ENCODE peak calls at places on chromosomes 4 and X, in eight cellular contexts. F is mesothelial cell of epicardium; B is CD8-positive, alpha-beta T cell; O is keratinocyte; P is AG09319; V is fibroblast of lung; A is retinal pigment epithelial cell; Z is right lobe of liver. M is an unnamed sample.

GRCh38 chr4:184019667-184020665 is 114.9 kb downstream of the STOX2 start:
- DNase-seq in F (no peak), B (no peak), O (no peak), P (no peak), V (no peak), A (no peak), Z (no peak), M (no peak)

GRCh38 chr4:59553063-59553738 is 1646.9 kb upstream of the ADGRL3 start:
- DNase-seq in F (no peak), B (no peak), O (no peak), P (no peak), V (peak), A (peak), Z (no peak), M (no peak)

GRCh38 chrX:154458116-154458953 is at the start of gene PLXNA3:
- DNase-seq in F (no peak), B (peak), O (no peak), P (no peak), V (peak), A (no peak), Z (no peak), M (no peak)

GRCh38 chr4:16245241-16245640 is 19.0 kb upstream of the TAPT1 start:
- DNase-seq in F (no peak), B (no peak), O (no peak), P (no peak), V (no peak), A (no peak), Z (no peak), M (no peak)

GRCh38 chrX:115259238-115259875 is 25.5 kb upstream of the LRCH2 start:
- DNase-seq in F (no peak), B (no peak), O (no peak), P (no peak), V (peak), A (peak), Z (no peak), M (no peak)

GRCh38 chr4:159048166-159048886 is 54.6 kb upstream of the RAPGEF2 start:
- DNase-seq in F (peak), B (no peak), O (no peak), P (peak), V (peak), A (peak), Z (peak), M (peak)

GRCh38 chr4:78652282-78652876 is 100.8 kb downstream of the ANXA3 start:
- DNase-seq in F (no peak), B (no peak), O (no peak), P (no peak), V (peak), A (peak), Z (no peak), M (peak)

GRCh38 chr4:91127891-91128290 is 1000.7 kb downstream of the CCSER1 start:
- DNase-seq in F (no peak), B (no peak), O (no peak), P (no peak), V (no peak), A (peak), Z (no peak), M (no peak)

GRCh38 chr4:112895785-112896184 is 153.7 kb upstream of the ANK2 start:
- DNase-seq in F (no peak), B (no peak), O (peak), P (no peak), V (peak), A (no peak), Z (no peak), M (no peak)

GRCh38 chr4:135718019-135718418 is 1516.4 kb upstream of the PABPC4L start:
- DNase-seq in F (no peak), B (no peak), O (no peak), P (no peak), V (peak), A (peak), Z (no peak), M (peak)

GRCh38 chr4:128542047-128542446 is 254.4 kb upstream of the PGRMC2 start:
- DNase-seq in F (no peak), B (no peak), O (no peak), P (no peak), V (peak), A (no peak), Z (no peak), M (no peak)

GRCh38 chrX:124010157-124010556 is 48.7 kb downstream of the STAG2 start:
- DNase-seq in F (no peak), B (no peak), O (no peak), P (no peak), V (no peak), A (no peak), Z (no peak), M (no peak)

GRCh38 chr4:56575820-56576429 is 70.3 kb downstream of the ARL9 start:
- DNase-seq in F (no peak), B (no peak), O (no peak), P (peak), V (peak), A (peak), Z (no peak), M (peak)

GRCh38 chrX:7420712-7421111 is 272.8 kb upstream of the PUDP start:
- DNase-seq in F (no peak), B (no peak), O (no peak), P (no peak), V (no peak), A (no peak), Z (no peak), M (no peak)

GRCh38 chr4:78428996-78429395 is 122.6 kb upstream of the ANXA3 start:
- DNase-seq in F (no peak), B (no peak), O (no peak), P (no peak), V (no peak), A (no peak), Z (no peak), M (no peak)

GRCh38 chrX:100368167-100368566 is 41.9 kb downstream of the PCDH19 start:
- DNase-seq in F (no peak), B (no peak), O (no peak), P (no peak), V (no peak), A (no peak), Z (no peak), M (no peak)

GRCh38 chrX:107000013-107000515 is at the start of gene MORC4:
- DNase-seq in F (peak), B (peak), O (peak), P (peak), V (peak), A (peak), Z (peak), M (peak)

GRCh38 chrX:4844376-4844775 is 1130.9 kb upstream of the PRKX start:
- DNase-seq in F (no peak), B (no peak), O (no peak), P (no peak), V (no peak), A (no peak), Z (no peak), M (no peak)

GRCh38 chr4:153447175-153447887 is 18.8 kb upstream of the TMEM131L start:
- DNase-seq in F (no peak), B (no peak), O (no peak), P (peak), V (no peak), A (no peak), Z (no peak), M (no peak)

GRCh38 chr4:140116442-140117104 is 37.4 kb downstream of the MAML3 start:
- DNase-seq in F (no peak), B (no peak), O (no peak), P (no peak), V (peak), A (no peak), Z (no peak), M (no peak)

GRCh38 chr4:133385161-133385954 is 236.3 kb downstream of the PCDH10 start:
- DNase-seq in F (no peak), B (no peak), O (no peak), P (no peak), V (peak), A (no peak), Z (no peak), M (no peak)

GRCh38 chrX:38816158-38816557 is 14.9 kb downstream of the MID1IP1 start:
- DNase-seq in F (no peak), B (no peak), O (no peak), P (no peak), V (no peak), A (no peak), Z (no peak), M (no peak)

GRCh38 chr4:149264093-149264733 is 551.4 kb downstream of the IQCM start:
- DNase-seq in F (no peak), B (no peak), O (peak), P (peak), V (peak), A (no peak), Z (no peak), M (peak)

GRCh38 chr4:6909970-6910339 is 329 bp downstream of the TBC1D14 start:
- DNase-seq in F (peak), B (peak), O (no peak), P (no peak), V (no peak), A (no peak), Z (peak), M (no peak)

GRCh38 chrX:19721726-19722370 is 165.6 kb downstream of the SH3KBP1 start:
- DNase-seq in F (no peak), B (no peak), O (no peak), P (peak), V (peak), A (peak), Z (peak), M (no peak)

GRCh38 chr4:5894266-5894665 is 1.4 kb upstream of the CRMP1 start:
- DNase-seq in F (no peak), B (no peak), O (no peak), P (no peak), V (no peak), A (no peak), Z (no peak), M (no peak)

GRCh38 chr4:62119195-62119594 is 919.1 kb downstream of the ADGRL3 start:
- DNase-seq in F (no peak), B (no peak), O (no peak), P (no peak), V (peak), A (no peak), Z (no peak), M (no peak)

GRCh38 chrX:125004799-125005198 is 314.9 kb upstream of the TEX13C start:
- DNase-seq in F (no peak), B (no peak), O (no peak), P (no peak), V (no peak), A (no peak), Z (no peak), M (no peak)

GRCh38 chr4:66482186-66482585 is 811.9 kb upstream of the EPHA5 start:
- DNase-seq in F (no peak), B (no peak), O (no peak), P (no peak), V (no peak), A (no peak), Z (no peak), M (no peak)

GRCh38 chr4:150888217-150888616 is 126.9 kb downstream of the LRBA start:
- DNase-seq in F (no peak), B (no peak), O (no peak), P (no peak), V (no peak), A (no peak), Z (no peak), M (no peak)

GRCh38 chr4:163243297-163243981 is 76.7 kb upstream of the NAF1 start:
- DNase-seq in F (no peak), B (no peak), O (no peak), P (no peak), V (no peak), A (no peak), Z (no peak), M (no peak)

GRCh38 chr4:56727150-56727549 is 46.1 kb upstream of the HOPX start:
- DNase-seq in F (no peak), B (no peak), O (no peak), P (no peak), V (no peak), A (no peak), Z (no peak), M (no peak)

GRCh38 chrX:16547644-16548043 is 102.3 kb upstream of the S100G start:
- DNase-seq in F (no peak), B (no peak), O (no peak), P (no peak), V (no peak), A (no peak), Z (no peak), M (no peak)

GRCh38 chrX:140608111-140608510 is 101.4 kb upstream of the LINC00632 start:
- DNase-seq in F (no peak), B (no peak), O (no peak), P (no peak), V (no peak), A (no peak), Z (no peak), M (no peak)
- TF ChIP-seq CTCF in F (no peak), B (no peak), O (no peak), P (no peak), V (no peak), A (no peak), Z (no peak), M (no peak)

DNA sequence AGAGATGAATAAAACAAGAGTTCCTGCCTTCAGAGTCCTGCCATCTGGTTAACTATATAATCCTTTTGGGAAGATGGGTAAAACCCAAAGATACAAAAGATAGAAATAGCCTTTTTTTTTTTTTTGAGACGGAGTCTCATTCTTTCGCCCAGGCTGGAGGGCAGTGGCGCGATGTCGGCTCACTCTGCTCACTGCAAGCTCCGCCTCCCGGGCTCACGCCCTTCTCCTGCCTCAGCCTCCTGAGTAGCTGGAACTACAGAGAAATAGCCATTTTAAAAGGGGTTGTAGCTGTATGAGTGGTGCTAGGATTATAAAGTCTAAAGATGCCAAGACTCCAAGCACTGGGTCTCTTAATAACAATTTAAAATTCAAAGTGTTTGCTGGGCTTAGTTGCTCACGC is 97.2 kb downstream of the KDR start:
- DNase-seq in F (no peak), B (no peak), O (no peak), P (no peak), V (no peak), A (no peak), Z (no peak), M (no peak)
- TF ChIP-seq CTCF in F (no peak), B (no peak), O (no peak), P (no peak), V (no peak), A (no peak), Z (no peak), M (no peak)

GRCh38 chr4:19961092-19961491 is 290.6 kb upstream of the SLIT2 start:
- DNase-seq in F (no peak), B (no peak), O (no peak), P (peak), V (peak), A (peak), Z (no peak), M (no peak)

DNA sequence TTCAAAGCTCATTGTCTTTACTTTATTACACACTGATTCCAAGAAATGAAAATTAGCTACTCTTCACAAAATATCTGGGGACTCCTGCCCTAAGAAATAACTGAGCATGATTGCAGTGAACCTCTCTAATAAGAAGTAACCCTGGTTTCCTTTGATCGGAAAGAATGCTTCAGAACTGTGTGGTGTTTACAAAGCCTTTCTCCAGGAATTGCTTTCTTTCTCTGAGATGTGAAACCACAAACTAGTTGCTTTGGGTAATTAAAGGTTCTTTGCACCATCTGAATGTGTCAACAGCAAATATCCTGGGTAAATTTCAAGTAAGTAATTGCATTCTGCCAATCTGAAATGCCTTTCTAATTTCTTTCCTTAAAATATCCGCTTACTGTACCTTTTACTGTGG is 292.9 kb upstream of the SLIT2 start:
- DNase-seq in F (no peak), B (no peak), O (no peak), P (no peak), V (no peak), A (peak), Z (no peak), M (no peak)
- TF ChIP-seq CTCF in F (no peak), B (no peak), O (no peak), P (no peak), V (no peak), A (no peak), Z (no peak), M (no peak)

GRCh38 chr4:130563185-130563890 is 1467.4 kb downstream of the C4orf33 start:
- DNase-seq in F (no peak), B (no peak), O (no peak), P (peak), V (peak), A (peak), Z (no peak), M (peak)
- TF ChIP-seq CTCF in F (no peak), B (no peak), O (peak), P (peak), V (peak), A (peak), Z (peak), M (peak)

DNA sequence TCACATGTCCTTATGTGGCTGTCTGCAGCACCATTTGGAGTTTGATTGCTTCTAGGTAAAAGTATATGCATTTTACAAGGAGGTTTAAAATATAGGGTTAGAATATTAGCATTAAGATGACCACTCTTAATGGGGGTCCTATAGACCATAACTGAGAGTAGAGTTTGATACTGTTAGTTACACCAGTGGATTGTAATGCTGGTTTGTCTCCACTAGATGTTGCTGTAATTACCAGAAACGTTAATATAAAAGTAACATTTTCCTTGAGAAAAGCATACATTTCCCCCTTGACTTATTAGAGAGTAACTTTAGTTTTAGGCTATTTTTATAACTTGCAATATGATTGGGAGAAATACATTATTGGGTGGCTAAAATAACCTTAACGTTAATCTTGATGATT is 93.0 kb downstream of the ZXDA start:
- DNase-seq in F (no peak), B (no peak), O (no peak), P (no peak), V (no peak), A (no peak), Z (no peak), M (no peak)
- TF ChIP-seq CTCF in F (no peak), B (no peak), O (peak), P (peak), V (peak), A (peak), Z (peak), M (no peak)

DNA sequence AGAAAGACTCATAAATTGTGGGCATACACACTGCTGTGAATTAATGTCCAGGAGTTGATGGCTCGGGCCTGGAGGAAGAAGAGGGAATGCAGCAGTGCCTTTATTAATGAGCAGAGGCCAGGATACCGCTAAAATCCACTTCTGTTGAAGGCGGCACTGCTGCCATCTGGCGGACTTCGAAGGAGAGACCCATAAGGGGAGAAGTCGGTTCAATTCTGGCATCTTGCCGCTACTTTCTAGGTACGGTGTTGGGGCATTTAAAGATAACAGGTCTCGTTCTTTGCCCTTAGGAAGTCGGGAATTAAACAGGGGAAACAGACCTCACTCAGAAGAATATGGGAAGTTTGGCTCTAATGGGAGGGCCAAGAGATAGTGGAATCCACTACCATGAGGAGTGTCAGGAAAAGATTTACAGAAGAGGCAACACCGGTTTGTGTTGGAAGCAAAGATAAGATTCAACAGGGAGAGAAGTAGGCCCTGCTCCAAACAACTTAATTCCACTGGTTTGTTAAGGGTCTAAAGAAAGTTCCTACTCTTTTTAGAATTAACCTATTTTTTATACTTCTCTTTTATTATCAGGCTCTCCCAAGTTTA is 133.6 kb upstream of the GIMD1 start:
- DNase-seq in F (peak), B (no peak), O (peak), P (no peak), V (peak), A (peak), Z (peak), M (peak)
- TF ChIP-seq CTCF in F (peak), B (peak), O (peak), P (peak), V (peak), A (peak), Z (peak), M (peak)

DNA sequence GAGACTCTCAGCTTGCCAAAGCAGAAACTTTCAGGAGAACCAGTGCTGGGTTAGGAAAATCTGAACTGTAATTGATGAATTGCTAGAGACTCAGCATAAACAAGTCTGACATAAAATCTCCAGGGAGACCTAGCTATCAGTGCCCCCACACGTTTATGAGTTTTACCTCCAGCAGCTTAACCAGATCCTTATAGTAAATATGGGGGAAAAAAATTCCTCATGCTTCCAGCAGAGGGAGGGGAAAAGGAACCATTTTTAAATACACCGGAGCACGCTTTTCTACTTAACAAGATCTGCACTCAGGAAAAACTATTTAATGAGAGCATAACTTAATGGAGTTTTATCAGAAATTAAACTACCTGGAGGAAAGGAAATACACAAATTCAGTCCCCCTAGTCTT is 1040.7 kb upstream of the INTU start:
- DNase-seq in F (no peak), B (no peak), O (no peak), P (no peak), V (peak), A (no peak), Z (no peak), M (peak)
- TF ChIP-seq CTCF in F (peak), B (no peak), O (peak), P (peak), V (peak), A (peak), Z (no peak), M (peak)